ENCODE peak calls at places on chromosomes 16 and 17, in ten cellular contexts. U is SK-N-SH, J is RWPE1, Q is left ventricle myocardium inferior, W is B cell, B is AG09319, K is suprapubic skin, V is A549, D is tibial nerve, M is GM12865. T is an unnamed sample.

GRCh38 chr17:66923881-66924280 is 40.6 kb upstream of the CACNG4 start:
- DNase-seq in U (no peak), J (no peak), Q (no peak), W (no peak), B (no peak), K (no peak), V (no peak), D (no peak), M (no peak), T (no peak)

GRCh38 chr16:20889625-20890275 is 10.4 kb downstream of the DCUN1D3 start:
- DNase-seq in U (no peak), J (no peak), Q (no peak), W (no peak), B (no peak), K (no peak), V (no peak), D (no peak), M (no peak), T (no peak)

GRCh38 chr17:56756536-56756935 is 77.2 kb downstream of the C17orf67 start:
- DNase-seq in U (no peak), J (peak; percentile 55), Q (no peak), W (no peak), B (peak; percentile 45), K (no peak), V (peak; percentile 31), D (no peak), M (no peak), T (no peak)

GRCh38 chr17:83129676-83130075 is 50.3 kb downstream of the METRNL start:
- DNase-seq in U (no peak), J (no peak), Q (no peak), W (no peak), B (no peak), K (peak; percentile 50), V (no peak), D (no peak), M (no peak), T (no peak)

GRCh38 chr17:81711814-81712467 is at the start of gene SLC25A10:
- DNase-seq in U (peak; percentile 99), J (peak; percentile 84), Q (peak; percentile 72), W (peak; percentile 91), B (no peak), K (no peak), V (peak; percentile 89), D (peak; percentile 60), M (peak; percentile 92), T (peak; percentile 94)

GRCh38 chr17:48002920-48003685 is 32.2 kb downstream of the CDK5RAP3 start:
- DNase-seq in U (peak; percentile 86), J (no peak), Q (no peak), W (no peak), B (no peak), K (no peak), V (no peak), D (no peak), M (no peak), T (no peak)

GRCh38 chr17:10198509-10199249 is at the start of gene GAS7:
- DNase-seq in U (peak; percentile 65), J (no peak), Q (peak; percentile 81), W (peak; percentile 63), B (no peak), K (peak; percentile 88), V (peak; percentile 61), D (peak; percentile 48), M (peak; percentile 41), T (peak; percentile 83)

GRCh38 chr17:9434502-9435113 is 141.0 kb downstream of the STX8 start:
- DNase-seq in U (no peak), J (no peak), Q (no peak), W (no peak), B (no peak), K (no peak), V (no peak), D (no peak), M (peak; percentile 74), T (no peak)

DNA sequence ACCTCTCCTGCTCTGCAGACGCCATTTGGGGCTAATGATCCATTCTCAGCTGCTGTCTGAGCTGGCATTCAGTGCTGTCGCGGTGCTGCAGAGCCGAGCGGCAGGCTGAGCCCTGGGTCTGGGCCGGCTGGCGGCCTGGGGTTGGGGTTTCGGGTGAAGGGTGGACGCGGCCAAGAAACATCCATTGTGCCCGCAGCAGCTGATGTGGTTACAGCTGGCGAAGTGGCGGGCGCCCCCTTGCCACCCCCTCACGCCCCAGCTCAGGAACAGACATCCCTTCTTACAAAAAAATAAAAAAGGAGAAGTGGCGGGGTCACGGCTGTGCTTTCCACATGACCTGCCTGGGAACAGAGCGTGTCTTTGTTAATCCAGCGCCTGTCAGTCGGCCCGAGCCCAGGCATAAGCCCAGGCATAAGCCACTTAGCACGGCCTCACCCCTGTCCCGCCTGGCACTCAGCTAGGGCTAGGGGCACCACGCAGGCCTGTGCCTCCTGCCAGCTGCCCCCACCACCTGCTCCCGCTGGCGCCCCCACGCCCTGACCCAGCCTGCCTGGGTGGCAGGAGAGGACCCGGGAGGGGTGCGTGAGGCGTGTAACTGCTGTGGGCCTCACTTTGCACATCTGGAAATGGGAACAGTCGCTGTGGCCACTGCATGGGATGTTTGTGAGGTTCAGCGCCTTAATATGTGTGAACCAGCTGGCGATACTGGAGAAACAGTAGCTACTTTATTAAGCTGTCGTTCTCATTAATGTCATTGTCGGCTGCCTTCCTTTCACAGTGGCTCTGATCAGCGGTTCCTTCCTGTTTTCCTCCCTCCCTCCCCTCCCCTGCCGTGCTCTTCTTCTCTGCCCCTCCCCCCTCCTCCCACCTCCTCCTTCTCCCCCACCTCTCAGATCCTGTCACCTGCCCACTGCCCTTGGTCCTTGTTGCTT is 197.7 kb upstream of the CIBAR2 start:
- DNase-seq in U (peak; percentile 68), J (no peak), Q (peak; percentile 48), W (peak; percentile 84), B (no peak), K (no peak), V (no peak), D (peak; percentile 65), M (peak; percentile 22), T (no peak)
- TF ChIP-seq CTCF in U (no peak), J (no peak), Q (no peak), W (no peak), B (no peak), K (no peak), V (no peak), D (no peak), M (no peak), T (no peak)

DNA sequence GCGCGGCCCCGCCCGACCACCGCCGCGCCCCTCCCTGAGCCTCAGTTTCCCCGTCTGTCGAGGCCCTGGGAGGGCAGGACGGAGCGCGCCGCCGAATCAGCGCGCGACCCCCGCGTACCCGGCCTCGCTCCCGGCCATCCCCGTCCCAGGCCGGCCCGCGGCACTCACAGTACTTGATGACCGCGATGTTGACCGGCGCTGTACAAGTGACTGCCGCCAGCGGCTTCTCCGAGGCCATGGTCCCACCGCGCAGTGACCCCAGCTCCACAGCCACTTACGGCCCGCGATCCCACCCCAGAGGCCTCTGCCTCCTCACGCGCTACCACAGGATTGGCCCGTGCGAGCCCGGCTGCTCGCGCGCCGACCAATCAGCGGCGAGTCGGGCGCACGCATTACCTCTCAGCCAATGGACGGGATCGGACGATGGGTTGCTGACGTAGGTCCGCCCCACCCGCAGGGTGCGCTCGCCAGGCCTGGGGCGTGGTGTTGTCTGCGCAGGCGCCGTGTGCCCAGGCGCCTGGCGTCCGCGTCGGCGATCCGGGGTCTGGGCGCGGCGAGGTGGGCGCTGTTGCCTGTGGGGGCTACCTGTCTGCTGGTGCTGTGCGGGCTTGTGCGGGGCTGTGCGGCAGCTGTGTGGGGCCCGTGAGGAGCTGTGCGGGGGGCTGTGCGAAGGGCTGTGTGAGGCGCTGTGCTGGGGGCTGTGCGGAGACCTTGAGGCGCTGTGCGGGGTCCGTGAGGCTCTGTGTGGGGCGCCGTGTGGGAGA is at the start of gene MVD:
- DNase-seq in U (peak; percentile 100), J (peak; percentile 99), Q (peak; percentile 97), W (peak; percentile 97), B (peak; percentile 94), K (peak; percentile 97), V (peak; percentile 99), D (peak; percentile 89), M (peak; percentile 99), T (peak; percentile 100)
- TF ChIP-seq CTCF in U (no peak), J (no peak), Q (no peak), W (no peak), B (no peak), K (no peak), V (no peak), D (no peak), M (no peak), T (no peak)

GRCh38 chr17:17191346-17191792 is 14.8 kb downstream of the PLD6 start:
- DNase-seq in U (no peak), J (no peak), Q (peak; percentile 69), W (no peak), B (no peak), K (no peak), V (no peak), D (no peak), M (no peak), T (no peak)

GRCh38 chr17:17188586-17188985 is 17.5 kb downstream of the PLD6 start:
- DNase-seq in U (no peak), J (no peak), Q (no peak), W (no peak), B (no peak), K (no peak), V (no peak), D (no peak), M (no peak), T (no peak)

GRCh38 chr17:17189559-17189958 is 16.6 kb downstream of the PLD6 start:
- DNase-seq in U (no peak), J (no peak), Q (no peak), W (no peak), B (no peak), K (no peak), V (no peak), D (no peak), M (no peak), T (no peak)

GRCh38 chr17:17191961-17192381 is 14.2 kb downstream of the PLD6 start:
- DNase-seq in U (no peak), J (no peak), Q (no peak), W (no peak), B (no peak), K (no peak), V (no peak), D (no peak), M (no peak), T (no peak)

GRCh38 chr17:17190188-17190587 is 15.9 kb downstream of the PLD6 start:
- DNase-seq in U (no peak), J (no peak), Q (peak; percentile 14), W (no peak), B (no peak), K (no peak), V (no peak), D (no peak), M (no peak), T (no peak)
- TF ChIP-seq CTCF in U (no peak), J (no peak), Q (peak; percentile 13), W (no peak), B (no peak), K (no peak), V (no peak), D (no peak), M (no peak), T (no peak)

GRCh38 chr16:30114411-30114810 is 1.1 kb upstream of the GDPD3 start:
- DNase-seq in U (no peak), J (no peak), Q (no peak), W (no peak), B (no peak), K (no peak), V (no peak), D (no peak), M (no peak), T (no peak)

GRCh38 chr16:30113711-30114333 is 485 bp upstream of the GDPD3 start:
- DNase-seq in U (no peak), J (peak; percentile 41), Q (no peak), W (no peak), B (no peak), K (no peak), V (no peak), D (no peak), M (no peak), T (no peak)

GRCh38 chr16:30112197-30113030 is 923 bp downstream of the GDPD3 start:
- DNase-seq in U (peak; percentile 87), J (no peak), Q (peak; percentile 62), W (peak; percentile 66), B (no peak), K (peak; percentile 73), V (peak; percentile 84), D (no peak), M (peak; percentile 82), T (peak; percentile 89)

GRCh38 chr16:30115238-30115637 is 1.9 kb upstream of the GDPD3 start:
- DNase-seq in U (no peak), J (no peak), Q (no peak), W (no peak), B (no peak), K (no peak), V (no peak), D (no peak), M (no peak), T (no peak)

GRCh38 chr16:30113031-30113710 is at the start of gene GDPD3:
- DNase-seq in U (no peak), J (no peak), Q (peak; percentile 56), W (no peak), B (no peak), K (no peak), V (no peak), D (no peak), M (no peak), T (no peak)
- TF ChIP-seq CTCF in U (no peak), J (peak; percentile 20), Q (no peak), W (no peak), B (no peak), K (no peak), V (no peak), D (no peak), M (no peak), T (no peak)